ENCODE peak calls at places on chromosomes 11 and 22, in eight cellular contexts. W is body of pancreas, U is Peyer's patch, O is lower leg skin, L is gastrocnemius medialis, E is HCT116, Z is tibial nerve, K is A549. V is an unnamed sample.
A peak's percentile ranks its signal among the peaks of the same experiment; 100 is the strongest.

GRCh38 chr22:33057363-33057995 is 702 bp downstream of the SYN3 start:
- DNase-seq in U (no peak), O (no peak), K (no peak), W (no peak), L (no peak), E (no peak), Z (no peak), V (no peak)

GRCh38 chr11:65588199-65589054 is 7.2 kb downstream of the KCNK7 start:
- DNase-seq in Z (no peak), L (peak; percentile 92), O (no peak), K (peak; percentile 77), E (no peak), U (peak; percentile 86), W (peak; percentile 78), V (peak; percentile 81)

GRCh38 chr11:118924591-118925585 is 838 bp downstream of the BCL9L start:
- DNase-seq in K (peak; percentile 49), W (peak; percentile 73), L (peak; percentile 65), U (peak; percentile 61), Z (no peak), E (no peak), O (peak; percentile 95), V (peak; percentile 68)

GRCh38 chr22:41922336-41922735 is 4.3 kb downstream of the TNFRSF13C start:
- DNase-seq in E (no peak), K (no peak), Z (no peak), U (no peak), O (no peak), L (no peak), W (no peak), V (no peak)

GRCh38 chr11:47443028-47443700 is 5.8 kb downstream of the RAPSN start:
- DNase-seq in O (no peak), W (no peak), Z (no peak), L (no peak), U (no peak), E (no peak), K (peak; percentile 43), V (no peak)

GRCh38 chr22:49883294-49883640 is 29.6 kb downstream of the ZBED4 start:
- DNase-seq in U (no peak), K (no peak), Z (no peak), O (no peak), E (no peak), W (no peak), L (no peak), V (no peak)

GRCh38 chr11:33411751-33412150 is 154.6 kb downstream of the HIPK3 start:
- DNase-seq in E (no peak), Z (no peak), K (no peak), O (no peak), L (no peak), U (no peak), W (no peak), V (no peak)

GRCh38 chr22:22771696-22772377 is 115.8 kb upstream of the IGLL5 start:
- DNase-seq in E (no peak), L (no peak), U (no peak), K (no peak), O (peak; percentile 62), W (no peak), Z (no peak), V (peak; percentile 19)

GRCh38 chr11:118359295-118359958 is at the start of gene UBE4A:
- DNase-seq in W (peak; percentile 97), O (peak; percentile 99), U (peak; percentile 98), Z (peak; percentile 99), E (peak; percentile 97), L (peak; percentile 92), K (peak; percentile 93), V (peak; percentile 99)

GRCh38 chr11:96147913-96148312 is 195.1 kb downstream of the MAML2 start:
- DNase-seq in U (no peak), W (no peak), O (no peak), Z (no peak), L (no peak), K (no peak), E (no peak), V (no peak)

GRCh38 chr11:1845571-1846452 is 7.0 kb downstream of the TNNI2 start:
- DNase-seq in Z (no peak), L (no peak), E (no peak), U (no peak), W (no peak), K (no peak), O (no peak), V (no peak)

GRCh38 chr22:33917744-33918406 is 2.4 kb downstream of the LARGE1 start:
- DNase-seq in E (no peak), L (no peak), K (peak; percentile 26), U (no peak), O (no peak), Z (no peak), W (no peak), V (peak; percentile 88)

GRCh38 chr22:31585161-31585859 is 76.7 kb downstream of the PISD start:
- DNase-seq in O (peak; percentile 14), U (no peak), W (no peak), K (no peak), L (no peak), E (no peak), Z (no peak), V (peak; percentile 54)

GRCh38 chr11:61283613-61284012 is 11.5 kb downstream of the VWCE start:
- DNase-seq in L (no peak), W (no peak), K (no peak), O (no peak), U (no peak), Z (no peak), E (no peak), V (no peak)

GRCh38 chr11:91926967-91927366 is 297.7 kb upstream of the FAT3 start:
- DNase-seq in W (peak; percentile 20), Z (peak; percentile 26), E (no peak), O (no peak), U (no peak), L (peak; percentile 40), K (no peak), V (no peak)

GRCh38 chr11:2139691-2140337 is 625 bp upstream of the IGF2 start:
- DNase-seq in L (no peak), E (no peak), U (no peak), W (no peak), Z (no peak), K (no peak), O (no peak), V (no peak)

GRCh38 chr22:35154937-35155387 is 89.0 kb downstream of the ISX start:
- DNase-seq in E (peak; percentile 57), U (no peak), Z (peak; percentile 51), K (peak; percentile 64), W (peak; percentile 60), O (no peak), L (no peak), V (peak; percentile 55)

DNA sequence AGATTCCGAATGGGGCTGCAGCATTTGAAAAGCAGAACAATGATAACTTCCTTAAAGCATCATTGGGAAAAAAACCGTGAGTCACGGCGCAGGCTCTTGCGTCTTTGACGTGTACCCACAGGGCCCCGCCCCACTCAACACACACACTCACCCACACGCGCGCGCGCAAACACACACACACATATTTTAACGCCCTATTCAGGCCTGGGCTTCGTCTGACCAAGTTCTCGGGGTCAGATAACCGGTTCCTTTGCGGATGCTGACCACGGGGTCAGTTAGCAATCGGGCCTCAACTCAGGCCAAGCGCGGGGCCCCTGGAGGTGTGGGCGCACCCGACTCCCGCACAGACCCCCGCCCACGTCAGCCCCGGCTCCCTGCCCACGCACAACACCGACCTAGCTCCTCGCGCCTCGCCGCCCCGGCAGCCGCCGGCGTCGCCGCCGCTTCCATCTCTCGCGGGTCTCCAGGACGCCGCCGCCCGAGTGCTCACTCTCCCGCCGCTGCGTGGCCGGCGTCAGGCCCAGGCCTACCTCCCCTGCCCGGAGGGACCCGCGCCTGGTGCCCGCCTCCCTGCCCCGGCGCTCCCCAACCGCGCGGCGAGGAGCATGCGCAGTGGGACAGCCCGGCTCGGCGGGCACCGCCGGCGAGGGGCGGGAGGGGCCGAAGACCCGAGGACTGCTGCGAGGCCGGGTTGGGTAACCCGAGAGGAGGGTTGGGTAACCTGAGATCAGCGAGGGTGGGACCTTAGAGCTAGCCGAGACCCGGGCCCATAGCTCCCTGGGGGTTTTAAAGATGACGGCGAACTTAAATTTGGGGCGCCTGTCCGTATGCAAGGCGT is at the start of gene SLC36A4:
- DNase-seq in W (peak; percentile 93), Z (peak; percentile 91), K (peak; percentile 95), O (peak; percentile 98), U (peak; percentile 94), E (peak; percentile 87), L (peak; percentile 82), V (peak; percentile 98)
- TF ChIP-seq POLR2A in W (peak; percentile 85), Z (peak; percentile 63), K (peak; percentile 58), O (no peak), U (no peak), E (peak; percentile 77), L (peak; percentile 74), V (peak; percentile 95)

GRCh38 chr22:37633693-37634504 is 5.6 kb upstream of the SH3BP1 start:
- DNase-seq in E (no peak), U (peak; percentile 86), Z (peak; percentile 71), L (peak; percentile 78), K (no peak), W (peak; percentile 59), O (peak; percentile 96), V (peak; percentile 99)
- TF ChIP-seq CTCF in E (no peak), U (peak; percentile 7), Z (peak; percentile 18), L (peak; percentile 29), K (no peak), W (no peak), O (no peak), V (peak; percentile 23)

DNA sequence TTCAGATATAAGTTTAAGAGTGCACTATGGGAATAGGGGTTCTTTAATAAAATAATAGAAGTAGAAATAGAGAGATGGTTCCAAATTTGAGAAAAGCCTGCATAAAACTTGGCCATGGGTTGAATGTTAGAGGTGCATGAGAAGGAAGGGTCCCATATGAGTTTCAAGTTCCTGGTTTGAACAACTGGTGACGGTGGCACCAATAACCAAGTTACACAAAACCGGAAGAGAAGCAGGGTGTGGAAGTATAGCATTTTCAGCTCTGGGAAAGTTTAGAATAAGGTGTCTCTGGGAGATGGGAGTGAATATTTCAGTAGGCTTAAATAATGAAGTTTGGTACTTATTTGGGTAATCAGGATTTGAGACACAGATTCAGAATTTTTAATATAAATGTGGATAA is 2.4 kb downstream of the CASP1 start:
- DNase-seq in Z (no peak), O (no peak), K (no peak), U (no peak), W (no peak), L (no peak), E (no peak), V (no peak)
- H3K4me3 ChIP-seq in Z (no peak overlapping the region), O (no peak overlapping the region), K (no peak overlapping the region), U (peak overlapping the region; percentile 47), W (no peak overlapping the region), L (no peak overlapping the region), E (no peak overlapping the region), V (no peak overlapping the region)

GRCh38 chr11:66843776-66844495 is 695 bp downstream of the RCE1 start:
- DNase-seq in W (no peak), K (no peak), Z (no peak), O (peak; percentile 88), L (no peak), E (no peak), U (no peak), V (no peak)

GRCh38 chr11:66842501-66842895 is 743 bp upstream of the RCE1 start:
- DNase-seq in W (no peak), K (no peak), O (peak; percentile 78), Z (no peak), U (peak; percentile 13), L (no peak), E (no peak), V (no peak)

GRCh38 chr11:66841861-66842260 is 1.4 kb upstream of the RCE1 start:
- DNase-seq in W (no peak), U (peak; percentile 14), L (no peak), K (no peak), E (no peak), Z (no peak), O (peak; percentile 77), V (no peak)

GRCh38 chr11:66844496-66845142 is 1.4 kb downstream of the RCE1 start:
- DNase-seq in O (peak; percentile 85), W (no peak), L (no peak), U (no peak), Z (no peak), K (no peak), E (no peak), V (peak; percentile 0)

GRCh38 chr11:66842896-66843775 is at the start of gene RCE1:
- DNase-seq in K (peak; percentile 93), L (peak; percentile 86), E (peak; percentile 65), O (peak; percentile 97), W (peak; percentile 93), U (peak; percentile 88), Z (peak; percentile 84), V (peak; percentile 95)
- TF ChIP-seq POLR2A in K (peak; percentile 81), L (peak; percentile 86), E (peak; percentile 57), O (no peak), W (peak; percentile 86), U (peak; percentile 87), Z (peak; percentile 76), V (peak; percentile 94)